ENCODE peak calls at places on chromosomes 12 and 14, in six cellular contexts. M is heart left ventricle; P is GM23338; E is CD8-positive, alpha-beta memory T cell; C is CD4-positive, alpha-beta memory T cell; K is lower lobe of right lung. S is an unnamed sample. For H3K27me3, the result is how much of the 10 kb centered on the place peaks cover.

GRCh38 chr12:96078281-96078761 is 42.9 kb upstream of the LTA4H start:
- DNase-seq in M (peak), P (no peak), E (no peak), C (no peak), K (peak), S (peak)

GRCh38 chr14:50083467-50084337 is 32.7 kb downstream of the VCPKMT start:
- DNase-seq in M (no peak), P (no peak), E (peak), C (peak), K (no peak), S (no peak)

GRCh38 chr14:53333809-53334208 is 180.7 kb upstream of the DDHD1 start:
- DNase-seq in M (no peak), P (no peak), E (no peak), C (no peak), K (no peak), S (no peak)

GRCh38 chr12:64566882-64567517 is 43.3 kb upstream of the RASSF3 start:
- DNase-seq in M (no peak), P (peak), E (no peak), C (no peak), K (no peak), S (no peak)

GRCh38 chr12:16165506-16165905 is 112.0 kb downstream of the SLC15A5 start:
- DNase-seq in M (no peak), P (peak), E (no peak), C (no peak), K (no peak), S (no peak)

GRCh38 chr14:59511916-59512530 is 27.7 kb downstream of the JKAMP start:
- DNase-seq in M (no peak), P (peak), E (no peak), C (no peak), K (no peak), S (no peak)

GRCh38 chr14:66610154-66610563 is 102.2 kb downstream of the GPHN start:
- DNase-seq in M (no peak), P (peak), E (no peak), C (peak), K (no peak), S (no peak)

GRCh38 chr12:12510141-12510540 is 52.5 kb downstream of the DUSP16 start:
- DNase-seq in M (no peak), P (no peak), E (no peak), C (no peak), K (no peak), S (no peak)

GRCh38 chr12:31017535-31017934 is 56.1 kb upstream of the DDX11 start:
- DNase-seq in M (no peak), P (no peak), E (no peak), C (no peak), K (no peak), S (no peak)

GRCh38 chr12:40971911-40972310 is 216.2 kb upstream of the PDZRN4 start:
- DNase-seq in M (no peak), P (no peak), E (no peak), C (no peak), K (no peak), S (no peak)

GRCh38 chr14:66216763-66217162 is 269.4 kb upstream of the CCDC196 start:
- DNase-seq in M (no peak), P (peak), E (no peak), C (no peak), K (no peak), S (no peak)

GRCh38 chr14:55482936-55483605 is 42.7 kb upstream of the TBPL2 start:
- DNase-seq in M (no peak), P (no peak), E (no peak), C (no peak), K (no peak), S (no peak)

GRCh38 chr12:57418255-57418654 is 12.6 kb downstream of the R3HDM2 start:
- DNase-seq in M (no peak), P (no peak), E (no peak), C (no peak), K (no peak), S (no peak)

GRCh38 chr14:29321646-29322045 is 555.1 kb downstream of the FOXG1 start:
- DNase-seq in M (no peak), P (no peak), E (no peak), C (no peak), K (no peak), S (no peak)

GRCh38 chr14:91392623-91393303 is 24.9 kb downstream of the CCDC88C start:
- DNase-seq in M (no peak), P (no peak), E (no peak), C (no peak), K (peak), S (no peak)

GRCh38 chr14:100967178-100967577 is 63.7 kb upstream of the RTL1 start:
- DNase-seq in M (no peak), P (no peak), E (no peak), C (no peak), K (no peak), S (no peak)

GRCh38 chr14:104731249-104731924 is 7.4 kb downstream of the ADSS1 start:
- DNase-seq in M (no peak), P (peak), E (no peak), C (no peak), K (no peak), S (no peak)

GRCh38 chr14:28754209-28754985 is 12.2 kb upstream of the FOXG1 start:
- DNase-seq in M (no peak), P (peak), E (no peak), C (no peak), K (no peak), S (no peak)

GRCh38 chr12:117105902-117106301 is 6.7 kb upstream of the TESC start:
- DNase-seq in M (no peak), P (no peak), E (peak), C (peak), K (no peak), S (no peak)

GRCh38 chr12:80837342-80837978 is 100.3 kb downstream of the LIN7A start:
- DNase-seq in M (peak), P (peak), E (no peak), C (no peak), K (no peak), S (no peak)

GRCh38 chr12:104171785-104172563 is 34.0 kb upstream of the NFYB start:
- DNase-seq in M (no peak), P (peak), E (no peak), C (no peak), K (no peak), S (no peak)

GRCh38 chr12:39587247-39587646 is 32.4 kb downstream of the ABCD2 start:
- DNase-seq in M (no peak), P (no peak), E (peak), C (peak), K (no peak), S (no peak)

GRCh38 chr14:71739273-71739990 is 192.8 kb upstream of the RGS6 start:
- DNase-seq in M (no peak), P (peak), E (no peak), C (no peak), K (no peak), S (no peak)

GRCh38 chr12:12323118-12323517 is 26.9 kb downstream of the MANSC1 start:
- DNase-seq in M (no peak), P (no peak), E (no peak), C (no peak), K (no peak), S (no peak)

GRCh38 chr12:25347716-25348261 is 97.1 kb upstream of the KRAS start:
- DNase-seq in M (no peak), P (no peak), E (no peak), C (no peak), K (no peak), S (no peak)

GRCh38 chr12:29148065-29148957 is 767 bp upstream of the FAR2 start:
- DNase-seq in M (peak), P (no peak), E (peak), C (no peak), K (peak), S (peak)

GRCh38 chr12:110343114-110343513 is 60.4 kb downstream of the ANAPC7 start:
- DNase-seq in M (no peak), P (no peak), E (no peak), C (no peak), K (no peak), S (no peak)

GRCh38 chr12:11716794-11717532 is 67.5 kb downstream of the ETV6 start:
- DNase-seq in M (no peak), P (no peak), E (no peak), C (no peak), K (no peak), S (no peak)

GRCh38 chr12:62537544-62537943 is 70.9 kb downstream of the MON2 start:
- DNase-seq in M (peak), P (no peak), E (no peak), C (no peak), K (no peak), S (no peak)

DNA sequence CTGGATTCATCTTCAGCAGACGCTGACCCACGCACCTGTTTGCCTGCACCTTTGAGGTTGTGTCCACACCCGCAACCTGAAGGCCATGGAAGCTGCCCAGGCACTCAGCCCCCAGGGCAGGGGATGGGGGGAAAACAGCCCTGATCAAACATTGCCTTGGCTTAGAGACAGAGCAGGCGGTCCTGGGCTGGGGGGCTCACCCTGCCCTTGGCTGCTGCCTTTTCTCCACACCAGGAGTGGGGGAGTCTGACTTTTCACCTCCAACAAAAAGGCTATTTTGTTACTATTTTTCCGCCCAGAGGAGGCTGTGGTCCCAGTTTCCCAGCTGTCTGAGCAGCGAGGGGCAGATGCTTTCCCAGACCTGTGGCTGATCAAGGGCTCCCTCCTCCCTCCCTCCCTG is 24.2 kb downstream of the BCL11B start:
- DNase-seq in M (no peak), P (no peak), E (no peak), C (no peak), K (peak), S (no peak)
- H3K27me3 ChIP-seq in M (under half), P (under half), E (under half), C (under half), K (half or more), S (half or more)

GRCh38 chr12:127386723-127387122 is 880.2 kb upstream of the TMEM132C start:
- DNase-seq in M (no peak), P (no peak), E (no peak), C (no peak), K (no peak), S (no peak)
- H3K27ac ChIP-seq in M (no peak), P (no peak), E (no peak), C (no peak), K (no peak), S (no peak)

GRCh38 chr14:32078794-32079663 is 1.9 kb downstream of the ARHGAP5 start:
- DNase-seq in M (no peak), P (no peak), E (no peak), C (no peak), K (no peak), S (no peak)

GRCh38 chr14:32078030-32078793 is 1.1 kb downstream of the ARHGAP5 start:
- DNase-seq in M (peak), P (peak), E (peak), C (peak), K (peak), S (peak)

GRCh38 chr14:32076278-32077080 is 625 bp upstream of the ARHGAP5 start:
- DNase-seq in M (peak), P (peak), E (peak), C (peak), K (peak), S (peak)

GRCh38 chr14:32075636-32076277 is 1.3 kb upstream of the ARHGAP5 start:
- DNase-seq in M (peak), P (peak), E (no peak), C (no peak), K (peak), S (peak)

GRCh38 chr14:32077081-32078029 is at the start of gene ARHGAP5:
- DNase-seq in M (no peak), P (peak), E (peak), C (peak), K (no peak), S (no peak)
- H3K27me3 ChIP-seq in M (under half), P (under half), E (under half), C (under half), K (under half), S (under half)

DNA sequence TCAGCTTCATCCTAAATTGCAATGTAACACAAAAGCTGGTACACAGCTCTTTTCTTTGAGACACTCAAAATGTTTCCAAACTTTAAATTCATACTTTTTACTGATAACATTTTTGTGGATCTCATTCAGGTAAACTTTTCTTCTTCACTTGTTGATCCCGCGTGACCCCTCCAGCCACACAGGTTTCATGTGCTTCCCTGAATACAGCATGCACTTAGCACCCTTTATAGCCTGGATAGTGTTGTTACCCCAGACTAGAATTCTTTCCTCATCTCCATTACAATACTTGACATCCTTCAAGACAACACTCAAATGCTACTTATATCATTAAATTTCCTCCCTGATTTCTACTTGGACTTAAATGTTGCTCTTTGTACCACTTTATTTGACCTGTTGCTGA is 373.4 kb downstream of the RAD51B start:
- DNase-seq in M (no peak), P (peak), E (no peak), C (no peak), K (no peak), S (no peak)
- H3K27ac ChIP-seq in M (no peak), P (no peak), E (no peak), C (no peak), K (no peak), S (no peak)

DNA sequence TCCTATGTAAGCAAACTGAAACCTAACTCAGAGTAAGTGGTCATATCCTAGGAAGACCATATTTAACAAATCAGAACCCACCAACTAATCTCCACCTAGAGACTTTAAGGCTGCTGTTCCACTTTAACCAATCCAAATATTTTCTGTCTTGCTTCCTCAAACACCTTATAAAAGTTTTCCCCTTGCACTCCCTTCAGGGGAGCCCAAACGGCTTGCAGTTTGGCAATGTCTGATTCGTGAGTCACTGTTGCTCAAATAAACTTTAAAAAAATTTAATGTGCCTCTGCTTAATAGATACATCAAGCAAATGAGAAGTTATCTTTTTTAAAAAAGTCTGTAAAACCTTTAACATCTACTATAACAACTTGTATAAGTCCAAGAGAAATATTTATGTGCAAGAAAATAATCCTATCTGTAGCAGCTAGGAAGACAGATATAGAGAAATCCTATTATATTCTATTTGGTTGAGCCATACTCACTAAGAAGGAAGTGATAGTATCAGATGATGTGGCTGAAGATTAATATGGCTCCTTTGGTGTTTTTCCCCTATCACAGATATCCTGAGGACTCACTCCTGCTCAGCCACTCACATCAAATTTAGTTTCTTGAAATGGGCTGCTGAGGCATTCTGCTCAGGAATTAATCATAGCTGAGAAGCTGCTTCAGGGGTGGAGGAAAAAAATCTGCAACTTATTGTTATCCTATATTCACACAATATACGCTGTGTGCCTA is 65.1 kb upstream of the DUSP6 start:
- DNase-seq in M (no peak), P (no peak), E (no peak), C (no peak), K (no peak), S (no peak)
- H3K27me3 ChIP-seq in M (under half), P (under half), E (under half), C (under half), K (under half), S (under half)

GRCh38 chr14:35444104-35444503 is 39.6 kb upstream of the NFKBIA start:
- DNase-seq in M (no peak), P (no peak), E (no peak), C (no peak), K (no peak), S (no peak)

GRCh38 chr14:35441160-35441559 is 36.6 kb upstream of the NFKBIA start:
- DNase-seq in M (no peak), P (no peak), E (no peak), C (no peak), K (no peak), S (no peak)

GRCh38 chr14:35446450-35446849 is 41.9 kb upstream of the NFKBIA start:
- DNase-seq in M (no peak), P (no peak), E (no peak), C (no peak), K (no peak), S (no peak)
- H3K27ac ChIP-seq in M (no peak), P (no peak), E (no peak), C (no peak), K (no peak), S (no peak)

GRCh38 chr12:128316981-128317526 is 50.1 kb downstream of the TMEM132C start:
- DNase-seq in M (no peak), P (no peak), E (no peak), C (no peak), K (no peak), S (no peak)

GRCh38 chr12:128318946-128319345 is 52.0 kb downstream of the TMEM132C start:
- DNase-seq in M (no peak), P (no peak), E (no peak), C (no peak), K (no peak), S (no peak)

GRCh38 chr12:128316078-128316477 is 49.1 kb downstream of the TMEM132C start:
- DNase-seq in M (no peak), P (no peak), E (no peak), C (no peak), K (no peak), S (no peak)

DNA sequence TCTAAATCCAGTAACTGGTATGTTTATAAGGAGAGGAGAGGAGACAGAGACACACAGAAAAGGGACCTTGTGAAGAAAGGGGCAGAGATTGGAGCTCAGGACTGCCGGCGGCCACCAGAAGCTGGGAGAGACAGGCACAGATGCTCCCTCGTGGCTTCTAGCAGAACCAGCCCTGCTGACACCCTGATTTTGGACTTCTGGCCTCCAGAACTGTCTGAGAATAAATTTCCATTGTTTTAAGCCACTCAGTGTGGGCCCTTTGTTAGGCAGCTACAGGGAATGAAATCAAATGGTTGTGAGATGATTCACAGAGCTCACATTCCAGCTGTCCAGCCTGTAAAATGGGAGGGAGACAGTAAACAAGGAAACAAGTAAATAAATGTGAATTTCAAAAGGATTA is 47.6 kb downstream of the TMEM132C start:
- DNase-seq in M (no peak), P (no peak), E (no peak), C (no peak), K (no peak), S (no peak)
- H3K27me3 ChIP-seq in M (under half), P (under half), E (under half), C (under half), K (under half), S (half or more)

GRCh38 chr12:14403711-14404164 is 38.3 kb downstream of the ATF7IP start:
- DNase-seq in M (peak), P (no peak), E (peak), C (peak), K (no peak), S (no peak)
- H3K27ac ChIP-seq in M (no peak), P (no peak), E (peak), C (peak), K (no peak), S (peak)

GRCh38 chr12:109308534-109309440 is at the start of gene FOXN4:
- DNase-seq in M (no peak), P (peak), E (no peak), C (no peak), K (no peak), S (no peak)
- H3K27me3 ChIP-seq in M (under half), P (half or more), E (under half), C (under half), K (half or more), S (half or more)

S was measured in left ventricle myocardium inferior.